ENCODE peak calls at places on chromosomes 11 and 22, in ten cellular contexts. S is nephron progenitor cell; I is CD4-positive, alpha-beta T cell; Y is HCT116; D is lower lobe of right lung; G is AG10803; K is AG04450; W is cardiac muscle cell; Q is epithelial cell of esophagus; B is OCI-LY7. X is an unnamed sample.

GRCh38 chr11:115579181-115579825 is 75.1 kb upstream of the CADM1 start:
- DNase-seq in B (no peak), W (no peak), Y (no peak), I (no peak), D (no peak), K (no peak), G (no peak), Q (no peak), S (no peak), X (no peak)

GRCh38 chr11:107508858-107509244 is 51.2 kb upstream of the CWF19L2 start:
- DNase-seq in I (no peak), K (no peak), Q (no peak), W (no peak), B (no peak), G (no peak), Y (no peak), S (no peak), D (no peak), X (no peak)

GRCh38 chr11:10117709-10118341 is 176.2 kb downstream of the SBF2 start:
- DNase-seq in I (no peak), B (no peak), S (no peak), Q (peak), Y (no peak), W (peak), K (no peak), G (peak), D (no peak), X (no peak)

GRCh38 chr11:101346591-101346990 is 217.0 kb upstream of the PGR start:
- DNase-seq in D (no peak), I (no peak), B (no peak), Q (peak), G (peak), K (no peak), S (no peak), Y (no peak), W (peak), X (no peak)

GRCh38 chr11:47412152-47412746 is 3.9 kb downstream of the SLC39A13 start:
- DNase-seq in G (peak), I (peak), S (peak), K (no peak), Q (peak), D (peak), W (peak), B (peak), Y (peak), X (peak)

GRCh38 chr11:62666259-62666926 is 1.3 kb downstream of the CSKMT start:
- DNase-seq in W (no peak), I (no peak), D (no peak), G (no peak), Q (no peak), K (no peak), Y (no peak), S (no peak), B (peak), X (peak)

GRCh38 chr11:94821439-94821838 is 53.3 kb downstream of the AMOTL1 start:
- DNase-seq in Y (no peak), I (no peak), K (no peak), W (no peak), G (no peak), B (no peak), Q (no peak), S (no peak), D (no peak), X (no peak)

GRCh38 chr11:19493446-19493845 is 219.2 kb upstream of the NAV2 start:
- DNase-seq in G (no peak), Q (no peak), B (peak), I (no peak), Y (no peak), D (no peak), W (no peak), S (no peak), K (no peak), X (no peak)

GRCh38 chr22:20567371-20567847 is 60.0 kb downstream of the MED15 start:
- DNase-seq in D (no peak), I (no peak), Y (no peak), Q (peak), G (peak), K (no peak), B (no peak), S (no peak), W (no peak), X (no peak)

GRCh38 chr11:10116588-10116987 is 177.4 kb downstream of the SBF2 start:
- DNase-seq in I (no peak), Y (no peak), Q (peak), K (no peak), D (no peak), G (no peak), B (peak), S (no peak), W (no peak), X (no peak)

GRCh38 chr11:130808541-130808940 is 107.7 kb downstream of the SNX19 start:
- DNase-seq in D (no peak), S (no peak), K (no peak), Y (no peak), G (peak), I (no peak), Q (no peak), W (no peak), B (no peak), X (no peak)

GRCh38 chr11:94500181-94500580 is 6.4 kb downstream of the ANKRD49 start:
- DNase-seq in I (no peak), B (no peak), Y (no peak), Q (no peak), K (no peak), S (no peak), W (no peak), D (no peak), G (no peak), X (no peak)

GRCh38 chr11:72670041-72670440 is 4.2 kb downstream of the PDE2A start:
- DNase-seq in Q (no peak), K (no peak), D (no peak), B (no peak), S (no peak), W (no peak), Y (no peak), I (no peak), G (no peak), X (no peak)

GRCh38 chr22:31969789-31970489 is 25.6 kb downstream of the YWHAH start:
- DNase-seq in K (peak), G (peak), S (peak), Y (peak), I (peak), W (peak), D (peak), Q (peak), B (peak), X (peak)

GRCh38 chr22:40324468-40325305 is 21.6 kb upstream of the ADSL start:
- DNase-seq in W (no peak), G (no peak), S (no peak), K (no peak), Y (no peak), I (peak), Q (no peak), B (no peak), D (no peak), X (no peak)

GRCh38 chr11:33500865-33501479 is 199.7 kb downstream of the C11orf91 start:
- DNase-seq in B (no peak), K (no peak), I (no peak), Y (no peak), Q (peak), W (peak), S (peak), G (peak), D (no peak), X (no peak)

GRCh38 chr22:43587574-43587973 is 175.8 kb downstream of the MPPED1 start:
- DNase-seq in Q (no peak), S (no peak), Y (no peak), W (peak), D (no peak), K (no peak), G (peak), I (no peak), B (no peak), X (no peak)

GRCh38 chr22:17381237-17381913 is 12.1 kb downstream of the CECR2 start:
- DNase-seq in K (no peak), Y (no peak), D (no peak), S (no peak), Q (peak), G (no peak), B (no peak), W (peak), I (no peak), X (no peak)

GRCh38 chr11:49499117-49499516 is 290.7 kb upstream of the FOLH1 start:
- DNase-seq in I (no peak), B (no peak), S (no peak), G (no peak), Y (no peak), W (no peak), Q (no peak), D (no peak), K (no peak), X (no peak)
- TF ChIP-seq CTCF in I (no peak), B (no peak), S (no peak), G (no peak), Y (no peak), W (no peak), Q (no peak), D (no peak), K (no peak), X (no peak)

DNA sequence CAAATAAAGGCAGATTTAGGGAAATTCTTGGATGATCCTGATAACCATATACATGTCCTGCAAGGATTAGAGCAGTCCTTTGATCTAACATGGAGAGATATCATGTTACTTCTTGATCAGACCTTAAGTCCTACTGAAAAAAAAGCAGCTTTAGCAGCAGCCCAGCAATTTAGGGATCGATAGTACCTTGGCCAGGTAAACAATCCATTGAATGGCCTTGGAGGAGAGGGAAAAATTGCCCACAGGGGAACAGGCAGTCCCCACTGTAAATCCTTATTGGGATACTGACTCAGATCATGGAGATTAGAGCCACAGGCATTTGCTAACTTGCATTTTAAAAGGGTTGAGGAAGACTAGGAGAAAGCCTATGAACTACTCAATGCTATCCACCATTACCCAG is 47.8 kb downstream of the PRSS23 start:
- DNase-seq in Y (no peak), S (no peak), B (no peak), K (no peak), D (no peak), G (no peak), I (no peak), Q (no peak), W (no peak), X (no peak)
- TF ChIP-seq CTCF in Y (no peak), S (no peak), B (no peak), K (no peak), D (no peak), G (no peak), I (no peak), Q (no peak), W (no peak), X (no peak)

GRCh38 chr11:57321996-57322880 is 2.5 kb downstream of the TNKS1BP1 start:
- DNase-seq in K (peak), S (peak), Y (peak), G (peak), I (no peak), W (peak), D (peak), B (no peak), Q (peak), X (no peak)

GRCh38 chr11:57322881-57323467 is 1.8 kb downstream of the TNKS1BP1 start:
- DNase-seq in Q (peak), G (no peak), K (no peak), S (no peak), I (no peak), B (no peak), W (no peak), Y (no peak), D (no peak), X (no peak)

GRCh38 chr11:57324154-57324885 is 432 bp downstream of the TNKS1BP1 start:
- DNase-seq in Y (no peak), Q (peak), B (no peak), D (peak), G (peak), W (peak), I (no peak), S (peak), K (no peak), X (no peak)

GRCh38 chr11:57324886-57325734 is at the start of gene TNKS1BP1:
- DNase-seq in Q (peak), I (peak), W (peak), D (peak), Y (peak), K (peak), S (peak), G (peak), B (peak), X (peak)

GRCh38 chr11:57323503-57324153 is 1.1 kb downstream of the TNKS1BP1 start:
- DNase-seq in W (peak), Y (no peak), B (no peak), K (no peak), S (no peak), D (no peak), I (no peak), Q (peak), G (peak), X (no peak)
- TF ChIP-seq CTCF in W (peak), Y (peak), B (no peak), K (peak), S (no peak), D (no peak), I (no peak), Q (no peak), G (peak), X (no peak)

GRCh38 chr11:70871881-70872280 is 380.5 kb downstream of the SHANK2 start:
- DNase-seq in W (no peak), B (no peak), D (no peak), Q (peak), G (no peak), K (no peak), S (no peak), I (no peak), Y (no peak), X (no peak)

GRCh38 chr11:70876685-70877084 is 375.7 kb downstream of the SHANK2 start:
- DNase-seq in I (no peak), W (no peak), B (no peak), K (no peak), G (no peak), S (no peak), Y (no peak), D (no peak), Q (no peak), X (no peak)

GRCh38 chr11:70872950-70873735 is 379.2 kb downstream of the SHANK2 start:
- DNase-seq in Y (no peak), B (no peak), I (no peak), Q (no peak), G (no peak), S (no peak), W (no peak), K (no peak), D (no peak), X (no peak)

GRCh38 chr11:70872299-70872698 is 380.1 kb downstream of the SHANK2 start:
- DNase-seq in S (no peak), B (no peak), K (no peak), Y (no peak), W (no peak), I (no peak), G (no peak), D (no peak), Q (no peak), X (no peak)

GRCh38 chr11:70873736-70874412 is 378.5 kb downstream of the SHANK2 start:
- DNase-seq in I (no peak), S (no peak), W (no peak), K (no peak), Y (no peak), D (no peak), Q (no peak), B (no peak), G (no peak), X (no peak)
- TF ChIP-seq CTCF in I (no peak), S (no peak), W (no peak), K (no peak), Y (no peak), D (no peak), Q (no peak), B (no peak), G (no peak), X (no peak)

DNA sequence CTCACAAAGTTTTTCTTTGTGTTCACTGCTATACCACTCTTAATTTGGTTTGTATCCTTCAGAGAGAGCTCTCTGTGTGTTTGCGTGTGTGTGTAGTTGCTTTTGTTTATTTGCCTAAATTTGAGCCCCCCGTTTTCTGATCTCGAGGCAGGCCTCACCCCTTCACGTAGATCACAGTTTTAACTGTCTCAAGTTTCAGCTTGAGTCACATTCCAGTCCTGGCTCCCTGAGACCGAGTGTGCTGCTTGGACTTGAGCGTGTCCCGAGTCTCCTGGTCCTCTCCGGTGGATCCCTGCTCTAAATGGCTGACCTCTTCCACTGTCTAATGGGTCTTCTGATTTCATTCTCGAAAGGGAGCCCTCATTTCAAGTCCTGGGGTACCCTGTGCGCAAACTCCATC is 9.2 kb downstream of the SPINDOC start:
- DNase-seq in D (no peak), G (no peak), Y (no peak), I (no peak), Q (no peak), B (no peak), K (no peak), S (no peak), W (no peak), X (no peak)
- TF ChIP-seq CTCF in D (no peak), G (no peak), Y (no peak), I (no peak), Q (no peak), B (no peak), K (no peak), S (no peak), W (no peak), X (no peak)

GRCh38 chr11:18171377-18172000 is 1.1 kb upstream of the MRGPRX4 start:
- DNase-seq in Y (peak), I (no peak), K (no peak), S (peak), G (peak), Q (peak), B (peak), W (peak), D (no peak), X (no peak)
- TF ChIP-seq CTCF in Y (peak), I (no peak), K (peak), S (peak), G (peak), Q (peak), B (peak), W (peak), D (peak), X (no peak)